ENCODE peak calls at places on chromosomes 7 and 10, in nine cellular contexts. H, E, J, K, G, Y, Q, R and N are unnamed samples.
A peak's percentile ranks its signal among the peaks of the same experiment; 100 is the strongest.

GRCh38 chr10:32005050-32005449 is 51.2 kb downstream of the KIF5B start:
- DNase-seq in H (peak; percentile 8), E (peak; percentile 48), J (no peak), K (no peak), G (peak; percentile 43), Y (peak; percentile 10), Q (no peak), R (peak; percentile 64), N (peak; percentile 32)

GRCh38 chr10:44380829-44381600 is 3.9 kb downstream of the CXCL12 start:
- DNase-seq in H (no peak), E (no peak), J (no peak), K (no peak), G (no peak), Y (no peak), Q (peak; percentile 27), R (no peak), N (no peak)

GRCh38 chr7:80587538-80587937 is 50.9 kb upstream of the CD36 start:
- DNase-seq in H (no peak), E (no peak), J (no peak), K (no peak), G (no peak), Y (no peak), Q (no peak), R (no peak), N (no peak)

GRCh38 chr7:151795168-151795754 is 81.7 kb downstream of the PRKAG2 start:
- DNase-seq in H (peak; percentile 16), E (peak; percentile 77), J (peak; percentile 88), K (no peak), G (no peak), Y (peak; percentile 17), Q (peak; percentile 72), R (no peak), N (no peak)

GRCh38 chr10:6501931-6502330 is 78.1 kb downstream of the PRKCQ start:
- DNase-seq in H (no peak), E (no peak), J (no peak), K (peak; percentile 88), G (no peak), Y (no peak), Q (no peak), R (peak; percentile 24), N (no peak)

GRCh38 chr10:48309711-48310226 is 3.3 kb downstream of the MAPK8 start:
- DNase-seq in H (no peak), E (peak; percentile 44), J (no peak), K (no peak), G (peak; percentile 46), Y (no peak), Q (no peak), R (no peak), N (no peak)

GRCh38 chr10:31644931-31645633 is 283.5 kb downstream of the ARHGAP12 start:
- DNase-seq in H (no peak), E (no peak), J (no peak), K (no peak), G (peak; percentile 50), Y (no peak), Q (no peak), R (no peak), N (no peak)

GRCh38 chr7:35802649-35803048 is 1.8 kb downstream of the SEPTIN7 start:
- DNase-seq in H (no peak), E (peak; percentile 27), J (no peak), K (no peak), G (no peak), Y (no peak), Q (no peak), R (no peak), N (no peak)

GRCh38 chr10:93032105-93032808 is 28.3 kb upstream of the CYP26C1 start:
- DNase-seq in H (no peak), E (no peak), J (no peak), K (no peak), G (no peak), Y (no peak), Q (no peak), R (no peak), N (no peak)

GRCh38 chr10:126841341-126841902 is 63.8 kb upstream of the DOCK1 start:
- DNase-seq in H (no peak), E (no peak), J (no peak), K (no peak), G (no peak), Y (no peak), Q (no peak), R (no peak), N (no peak)

GRCh38 chr10:24854256-24854655 is 98.2 kb downstream of the PRTFDC1 start:
- DNase-seq in H (no peak), E (no peak), J (no peak), K (no peak), G (no peak), Y (no peak), Q (no peak), R (no peak), N (no peak)

GRCh38 chr7:14837216-14837615 is 65.3 kb downstream of the DGKB start:
- DNase-seq in H (no peak), E (no peak), J (no peak), K (no peak), G (peak; percentile 21), Y (no peak), Q (no peak), R (no peak), N (no peak)

GRCh38 chr10:116408716-116409115 is 18.9 kb upstream of the PNLIPRP3 start:
- DNase-seq in H (no peak), E (no peak), J (no peak), K (no peak), G (no peak), Y (no peak), Q (no peak), R (no peak), N (no peak)

GRCh38 chr10:81680374-81680773 is 194.6 kb upstream of the NRG3 start:
- DNase-seq in H (no peak), E (no peak), J (no peak), K (no peak), G (no peak), Y (no peak), Q (no peak), R (no peak), N (no peak)

GRCh38 chr7:131889572-131890150 is 333.2 kb upstream of the PODXL start:
- DNase-seq in H (no peak), E (no peak), J (no peak), K (no peak), G (no peak), Y (no peak), Q (no peak), R (no peak), N (no peak)

GRCh38 chr7:156465186-156465585 is 175.4 kb upstream of the RNF32 start:
- DNase-seq in H (no peak), E (no peak), J (no peak), K (no peak), G (no peak), Y (no peak), Q (no peak), R (no peak), N (no peak)

GRCh38 chr10:117413928-117414618 is 38.8 kb upstream of the PDZD8 start:
- DNase-seq in H (no peak), E (no peak), J (no peak), K (no peak), G (peak; percentile 41), Y (no peak), Q (no peak), R (no peak), N (no peak)

GRCh38 chr7:47188653-47189315 is 393.1 kb downstream of the TNS3 start:
- DNase-seq in H (no peak), E (no peak), J (no peak), K (no peak), G (peak; percentile 21), Y (no peak), Q (no peak), R (no peak), N (no peak)

GRCh38 chr7:117458977-117459583 is 20.7 kb upstream of the CFTR start:
- DNase-seq in H (no peak), E (peak; percentile 40), J (no peak), K (no peak), G (peak; percentile 45), Y (peak; percentile 55), Q (no peak), R (no peak), N (no peak)

GRCh38 chr7:476736-477360 is 42.8 kb downstream of the PDGFA start:
- DNase-seq in H (no peak), E (no peak), J (no peak), K (no peak), G (no peak), Y (no peak), Q (peak; percentile 69), R (no peak), N (no peak)

GRCh38 chr7:147245274-147245673 is 1128.7 kb downstream of the CNTNAP2 start:
- DNase-seq in H (no peak), E (peak; percentile 38), J (peak; percentile 36), K (peak; percentile 3), G (peak; percentile 53), Y (peak; percentile 70), Q (no peak), R (peak; percentile 14), N (peak; percentile 3)

GRCh38 chr7:68958571-68958970 is 639.7 kb upstream of the AUTS2 start:
- DNase-seq in H (no peak), E (no peak), J (no peak), K (no peak), G (no peak), Y (no peak), Q (no peak), R (no peak), N (no peak)

GRCh38 chr7:135771961-135772638 is 23.5 kb upstream of the FAM180A start:
- DNase-seq in H (no peak), E (no peak), J (no peak), K (no peak), G (peak; percentile 49), Y (no peak), Q (no peak), R (no peak), N (no peak)

GRCh38 chr7:121107923-121108498 is 119.5 kb downstream of the CPED1 start:
- DNase-seq in H (no peak), E (peak; percentile 24), J (no peak), K (peak; percentile 10), G (peak; percentile 47), Y (peak; percentile 74), Q (no peak), R (peak; percentile 24), N (peak; percentile 26)

GRCh38 chr7:47515305-47515834 is 66.5 kb downstream of the TNS3 start:
- DNase-seq in H (no peak), E (no peak), J (no peak), K (no peak), G (no peak), Y (no peak), Q (no peak), R (no peak), N (no peak)

GRCh38 chr7:4268040-4268965 is 413.8 kb upstream of the FOXK1 start:
- DNase-seq in H (no peak), E (no peak), J (no peak), K (no peak), G (no peak), Y (no peak), Q (no peak), R (no peak), N (no peak)

GRCh38 chr7:7505936-7506335 is 29.7 kb downstream of the COL28A1 start:
- DNase-seq in H (no peak), E (no peak), J (no peak), K (no peak), G (no peak), Y (no peak), Q (no peak), R (no peak), N (no peak)

GRCh38 chr10:108204528-108205313 is 1040.2 kb upstream of the SORCS1 start:
- DNase-seq in H (no peak), E (peak; percentile 14), J (no peak), K (no peak), G (peak; percentile 77), Y (no peak), Q (no peak), R (no peak), N (no peak)

GRCh38 chr10:91410638-91411367 is 659 bp downstream of the HECTD2 start:
- DNase-seq in H (no peak), E (peak; percentile 19), J (peak; percentile 47), K (no peak), G (peak; percentile 63), Y (no peak), Q (no peak), R (no peak), N (no peak)

GRCh38 chr7:78379148-78379547 is 580.6 kb downstream of the PHTF2 start:
- DNase-seq in H (no peak), E (no peak), J (no peak), K (no peak), G (peak; percentile 34), Y (no peak), Q (no peak), R (no peak), N (no peak)

GRCh38 chr7:146892151-146892550 is 775.5 kb downstream of the CNTNAP2 start:
- DNase-seq in H (no peak), E (no peak), J (no peak), K (no peak), G (peak; percentile 10), Y (no peak), Q (no peak), R (no peak), N (no peak)